ENCODE peak calls at places on chromosomes 1 and 21, in nine cellular contexts. X is PC-3, K is endodermal cell, Q is aorta, S is MM.1S, M is H1, G is stomach, Z is ovary, J is neural progenitor cell. C is an unnamed sample.

GRCh38 chr1:187517508-187517907 is 688.8 kb downstream of the PLA2G4A start:
- DNase-seq in X (no peak), K (no peak), Q (no peak), S (no peak), M (no peak), G (no peak), Z (no peak), J (no peak), C (peak; percentile 18)

GRCh38 chr21:42202321-42202720 is 16.6 kb upstream of the ABCG1 start:
- DNase-seq in X (no peak), K (peak; percentile 1), Q (no peak), S (no peak), M (no peak), G (no peak), Z (no peak), J (no peak), C (no peak)

GRCh38 chr1:8883510-8883909 is 5.0 kb upstream of the ENO1 start:
- DNase-seq in X (no peak), K (peak; percentile 86), Q (no peak), S (no peak), M (no peak), G (no peak), Z (no peak), J (no peak), C (no peak)

GRCh38 chr1:180507826-180508724 is 5.7 kb upstream of the ACBD6 start:
- DNase-seq in X (peak; percentile 54), K (no peak), Q (no peak), S (no peak), M (no peak), G (no peak), Z (no peak), J (no peak), C (no peak)

GRCh38 chr1:89104687-89105086 is 21.2 kb downstream of the GBP2 start:
- DNase-seq in X (no peak), K (peak; percentile 55), Q (no peak), S (no peak), M (no peak), G (no peak), Z (no peak), J (no peak), C (no peak)

GRCh38 chr1:11842154-11843041 is 5.2 kb downstream of the NPPA start:
- DNase-seq in X (no peak), K (no peak), Q (no peak), S (no peak), M (no peak), G (no peak), Z (peak; percentile 70), J (no peak), C (no peak)

GRCh38 chr1:160486453-160486852 is 36.6 kb downstream of the SLAMF6 start:
- DNase-seq in X (no peak), K (peak; percentile 58), Q (no peak), S (no peak), M (no peak), G (no peak), Z (no peak), J (no peak), C (no peak)

GRCh38 chr1:224726783-224727182 is 110.7 kb downstream of the CNIH3 start:
- DNase-seq in X (no peak), K (no peak), Q (peak; percentile 71), S (no peak), M (no peak), G (no peak), Z (no peak), J (no peak), C (peak; percentile 35)

GRCh38 chr1:119453021-119453420 is 38.1 kb downstream of the HSD3B2 start:
- DNase-seq in X (peak; percentile 95), K (peak; percentile 17), Q (no peak), S (peak; percentile 25), M (no peak), G (no peak), Z (no peak), J (no peak), C (no peak)

GRCh38 chr1:77513839-77514763 is 168.4 kb downstream of the ZZZ3 start:
- DNase-seq in X (no peak), K (peak; percentile 63), Q (no peak), S (no peak), M (no peak), G (no peak), Z (peak; percentile 24), J (peak; percentile 79), C (no peak)

GRCh38 chr21:35468991-35469390 is 419.9 kb upstream of the RUNX1 start:
- DNase-seq in X (no peak), K (no peak), Q (no peak), S (no peak), M (no peak), G (no peak), Z (no peak), J (no peak), C (no peak)

GRCh38 chr1:183467687-183468086 is 4.6 kb upstream of the SMG7 start:
- DNase-seq in X (peak; percentile 80), K (no peak), Q (no peak), S (no peak), M (no peak), G (no peak), Z (no peak), J (no peak), C (no peak)

GRCh38 chr1:3531928-3532327 is 77.5 kb downstream of the ARHGEF16 start:
- DNase-seq in X (no peak), K (peak; percentile 59), Q (no peak), S (no peak), M (no peak), G (no peak), Z (no peak), J (no peak), C (no peak)

GRCh38 chr1:56403321-56403720 is 176.0 kb downstream of the PLPP3 start:
- DNase-seq in X (peak; percentile 67), K (no peak), Q (no peak), S (no peak), M (no peak), G (no peak), Z (no peak), J (no peak), C (no peak)

GRCh38 chr1:175268720-175269119 is 76.1 kb upstream of the KIAA0040 start:
- DNase-seq in X (peak; percentile 73), K (peak; percentile 47), Q (no peak), S (peak; percentile 5), M (no peak), G (no peak), Z (no peak), J (no peak), C (no peak)

GRCh38 chr1:9371391-9371935 is 78.8 kb downstream of the SPSB1 start:
- DNase-seq in X (no peak), K (no peak), Q (peak; percentile 90), S (no peak), M (no peak), G (peak; percentile 38), Z (peak; percentile 79), J (peak; percentile 65), C (no peak)

GRCh38 chr1:247331526-247332214 is at the start of gene ZNF496:
- DNase-seq in X (peak; percentile 98), K (peak; percentile 95), Q (peak; percentile 92), S (peak; percentile 74), M (peak; percentile 93), G (peak; percentile 66), Z (peak; percentile 89), J (peak; percentile 95), C (peak; percentile 94)

GRCh38 chr1:230169454-230170152 is 102.6 kb downstream of the GALNT2 start:
- DNase-seq in X (no peak), K (peak; percentile 24), Q (no peak), S (peak; percentile 65), M (peak; percentile 17), G (no peak), Z (peak; percentile 13), J (no peak), C (no peak)

GRCh38 chr1:114587203-114587991 is 6.0 kb upstream of the BCAS2 start:
- DNase-seq in X (no peak), K (no peak), Q (no peak), S (no peak), M (no peak), G (no peak), Z (no peak), J (no peak), C (no peak)

GRCh38 chr1:114585221-114585620 is 3.8 kb upstream of the BCAS2 start:
- DNase-seq in X (no peak), K (no peak), Q (no peak), S (no peak), M (no peak), G (no peak), Z (no peak), J (no peak), C (no peak)

GRCh38 chr1:114586513-114587047 is 5.2 kb upstream of the BCAS2 start:
- DNase-seq in X (no peak), K (no peak), Q (no peak), S (no peak), M (no peak), G (no peak), Z (no peak), J (no peak), C (no peak)

GRCh38 chr1:114581335-114582287 is at the start of gene BCAS2:
- DNase-seq in X (peak; percentile 98), K (peak; percentile 95), Q (peak; percentile 97), S (peak; percentile 93), M (peak; percentile 88), G (peak; percentile 98), Z (peak; percentile 98), J (peak; percentile 93), C (peak; percentile 88)
- H3K27ac ChIP-seq in X (peak within 1 kb of the TSS; percentile 61), K (peak within 1 kb of the TSS; percentile 61), Q (peak within 1 kb of the TSS; percentile 71), S (peak within 1 kb of the TSS; percentile 72), M (peak within 1 kb of the TSS; percentile 90), G (peak within 1 kb of the TSS; percentile 85), Z (peak within 1 kb of the TSS; percentile 68), J (no peak within 1 kb of the TSS), C (peak within 1 kb of the TSS; percentile 54)

GRCh38 chr1:59054172-59054571 is 242.7 kb upstream of the FGGY start:
- DNase-seq in X (no peak), K (no peak), Q (no peak), S (no peak), M (no peak), G (no peak), Z (no peak), J (no peak), C (no peak)
- H3K4me1 ChIP-seq in X (no peaks in the 10 kb centered on the region), K (no peaks in the 10 kb centered on the region), Q (peaks cover 2% of the 10 kb centered on the region), S (peaks cover 6% of the 10 kb centered on the region), M (peaks cover 13% of the 10 kb centered on the region), G (peaks cover 24% of the 10 kb centered on the region), Z (peaks cover 18% of the 10 kb centered on the region), J (peaks cover 10% of the 10 kb centered on the region), C (peaks cover 49% of the 10 kb centered on the region)

GRCh38 chr1:156539824-156540223 is 32.5 kb downstream of the IQGAP3 start:
- DNase-seq in X (no peak), K (no peak), Q (no peak), S (no peak), M (no peak), G (no peak), Z (no peak), J (no peak), C (no peak)
- H3K36me3 ChIP-seq in X (peaks cover 77% of the 10 kb centered on the region), K (peaks cover 64% of the 10 kb centered on the region), Q (no peaks in the 10 kb centered on the region), S (no peaks in the 10 kb centered on the region), M (peaks cover 31% of the 10 kb centered on the region), G (no peaks in the 10 kb centered on the region), Z (no peaks in the 10 kb centered on the region), J (no peaks in the 10 kb centered on the region), C (no peaks in the 10 kb centered on the region)

DNA sequence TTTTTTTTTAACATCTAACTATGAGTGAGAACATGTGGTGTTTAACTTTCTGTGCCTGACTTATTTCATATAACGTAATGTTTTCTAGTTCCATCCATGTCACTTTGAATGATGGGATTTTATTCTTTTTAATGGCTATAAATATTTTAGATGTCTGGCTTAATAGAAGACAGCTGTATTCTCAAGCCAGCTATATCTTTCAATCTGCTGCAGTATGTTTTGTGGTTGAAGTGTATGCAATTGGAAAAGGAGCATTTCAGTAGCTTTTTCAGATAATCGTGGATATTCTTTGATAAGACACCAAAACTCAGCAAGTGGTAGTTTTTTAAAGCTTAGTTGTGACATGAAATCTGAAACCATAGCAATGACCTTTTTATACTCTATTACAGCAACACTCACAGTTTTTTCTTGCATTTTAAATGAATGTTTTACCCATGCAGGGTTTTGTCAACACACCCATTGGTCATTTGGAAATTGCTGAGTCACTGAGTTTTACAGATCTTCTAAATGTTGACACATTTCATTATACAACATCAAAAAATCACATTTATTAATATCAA is 5.7 kb upstream of the SVBP start:
- DNase-seq in X (peak; percentile 34), K (no peak), Q (no peak), S (no peak), M (no peak), G (no peak), Z (no peak), J (no peak), C (no peak)
- H3K27ac ChIP-seq in X (no peak overlapping the region), K (no peak overlapping the region), Q (no peak overlapping the region), S (no peak overlapping the region), M (no peak overlapping the region), G (no peak overlapping the region), Z (no peak overlapping the region), J (no peak overlapping the region), C (no peak overlapping the region)